ENCODE peak calls at places on chromosomes 12 and 14, in four cellular contexts. One of them, this sample, is unnamed.
A peak's percentile ranks its signal among the peaks of the same experiment; 100 is the strongest.

GRCh38 chr14:56195727-56196126 is 77.5 kb downstream of the PELI2 start:
- DNase-seq in AG10803: peak; percentile 75
- DNase-seq in uterus: no peak
- DNase-seq in activated CD8-positive, alpha-beta T cell treated with anti-CD3 and anti-CD28 coated beads for 36 hours: peak; percentile 70
- DNase-seq in this sample: no peak

GRCh38 chr12:131135311-131135785 is 181.6 kb downstream of the ADGRD1 start:
- DNase-seq in AG10803: no peak
- DNase-seq in activated CD8-positive, alpha-beta T cell treated with anti-CD3 and anti-CD28 coated beads for 36 hours: no peak
- DNase-seq in uterus: no peak
- DNase-seq in this sample: no peak

GRCh38 chr14:61876362-61877049 is 114.3 kb downstream of the SNAPC1 start:
- DNase-seq in activated CD8-positive, alpha-beta T cell treated with anti-CD3 and anti-CD28 coated beads for 36 hours: no peak
- DNase-seq in AG10803: no peak
- DNase-seq in uterus: no peak
- DNase-seq in this sample: no peak

GRCh38 chr14:93944348-93945069 is 17.4 kb downstream of the FAM181A start:
- DNase-seq in activated CD8-positive, alpha-beta T cell treated with anti-CD3 and anti-CD28 coated beads for 36 hours: no peak
- DNase-seq in AG10803: no peak
- DNase-seq in uterus: no peak
- DNase-seq in this sample: no peak

GRCh38 chr14:25055005-25055404 is 5.1 kb upstream of the STXBP6 start:
- DNase-seq in uterus: no peak
- DNase-seq in activated CD8-positive, alpha-beta T cell treated with anti-CD3 and anti-CD28 coated beads for 36 hours: no peak
- DNase-seq in AG10803: no peak
- DNase-seq in this sample: no peak

GRCh38 chr12:27818421-27818918 is 38.4 kb upstream of the MANSC4 start:
- DNase-seq in activated CD8-positive, alpha-beta T cell treated with anti-CD3 and anti-CD28 coated beads for 36 hours: no peak
- DNase-seq in AG10803: no peak
- DNase-seq in uterus: peak; percentile 17
- DNase-seq in this sample: no peak

GRCh38 chr14:68814376-68815287 is 21.8 kb upstream of the ZFP36L1 start:
- DNase-seq in AG10803: peak; percentile 58
- DNase-seq in activated CD8-positive, alpha-beta T cell treated with anti-CD3 and anti-CD28 coated beads for 36 hours: peak; percentile 76
- DNase-seq in uterus: no peak
- DNase-seq in this sample: no peak

GRCh38 chr14:61188196-61188595 is 92.9 kb downstream of the TMEM30B start:
- DNase-seq in uterus: peak; percentile 41
- DNase-seq in AG10803: no peak
- DNase-seq in activated CD8-positive, alpha-beta T cell treated with anti-CD3 and anti-CD28 coated beads for 36 hours: no peak
- DNase-seq in this sample: no peak

GRCh38 chr14:105059035-105059916 is 6.0 kb downstream of the GPR132 start:
- DNase-seq in uterus: no peak
- DNase-seq in activated CD8-positive, alpha-beta T cell treated with anti-CD3 and anti-CD28 coated beads for 36 hours: peak; percentile 90
- DNase-seq in AG10803: no peak
- DNase-seq in this sample: no peak

GRCh38 chr12:26198742-26199141 is 3.4 kb downstream of the SSPN start:
- DNase-seq in uterus: peak; percentile 50
- DNase-seq in activated CD8-positive, alpha-beta T cell treated with anti-CD3 and anti-CD28 coated beads for 36 hours: no peak
- DNase-seq in AG10803: peak; percentile 39
- DNase-seq in this sample: no peak

GRCh38 chr12:106288510-106289195 is 13.9 kb upstream of the TCP11L2 start:
- DNase-seq in AG10803: peak; percentile 95
- DNase-seq in uterus: no peak
- DNase-seq in activated CD8-positive, alpha-beta T cell treated with anti-CD3 and anti-CD28 coated beads for 36 hours: peak; percentile 69
- DNase-seq in this sample: peak; percentile 56

GRCh38 chr14:79383031-79383430 is 828.3 kb downstream of the DIO2 start:
- DNase-seq in uterus: no peak
- DNase-seq in AG10803: no peak
- DNase-seq in activated CD8-positive, alpha-beta T cell treated with anti-CD3 and anti-CD28 coated beads for 36 hours: no peak
- DNase-seq in this sample: no peak

GRCh38 chr12:49537709-49538601 is 875 bp upstream of the KCNH3 start:
- DNase-seq in uterus: no peak
- DNase-seq in AG10803: no peak
- DNase-seq in activated CD8-positive, alpha-beta T cell treated with anti-CD3 and anti-CD28 coated beads for 36 hours: peak; percentile 49
- DNase-seq in this sample: no peak

GRCh38 chr12:44647891-44648690 is 228.0 kb downstream of the NELL2 start:
- DNase-seq in activated CD8-positive, alpha-beta T cell treated with anti-CD3 and anti-CD28 coated beads for 36 hours: no peak
- DNase-seq in AG10803: no peak
- DNase-seq in uterus: no peak
- DNase-seq in this sample: no peak

GRCh38 chr14:73887116-73887490 is 444 bp downstream of the ZNF410 start:
- DNase-seq in activated CD8-positive, alpha-beta T cell treated with anti-CD3 and anti-CD28 coated beads for 36 hours: no peak
- DNase-seq in uterus: no peak
- DNase-seq in AG10803: peak; percentile 35
- DNase-seq in this sample: no peak

GRCh38 chr12:3717283-3717974 is 35.5 kb downstream of the CRACR2A start:
- DNase-seq in activated CD8-positive, alpha-beta T cell treated with anti-CD3 and anti-CD28 coated beads for 36 hours: no peak
- DNase-seq in AG10803: no peak
- DNase-seq in uterus: no peak
- DNase-seq in this sample: no peak

GRCh38 chr12:110135806-110136205 is 11.6 kb downstream of the IFT81 start:
- DNase-seq in AG10803: no peak
- DNase-seq in activated CD8-positive, alpha-beta T cell treated with anti-CD3 and anti-CD28 coated beads for 36 hours: no peak
- DNase-seq in uterus: no peak
- DNase-seq in this sample: no peak

GRCh38 chr12:19179986-19180385 is 50.5 kb downstream of the PLEKHA5 start:
- DNase-seq in activated CD8-positive, alpha-beta T cell treated with anti-CD3 and anti-CD28 coated beads for 36 hours: no peak
- DNase-seq in uterus: no peak
- DNase-seq in AG10803: no peak
- DNase-seq in this sample: no peak

GRCh38 chr12:130218682-130219081 is 56.4 kb downstream of the FZD10 start:
- DNase-seq in AG10803: no peak
- DNase-seq in uterus: no peak
- DNase-seq in activated CD8-positive, alpha-beta T cell treated with anti-CD3 and anti-CD28 coated beads for 36 hours: no peak
- DNase-seq in this sample: no peak

GRCh38 chr12:22415342-22416309 is 81.1 kb upstream of the ST8SIA1 start:
- DNase-seq in uterus: no peak
- DNase-seq in AG10803: peak; percentile 6
- DNase-seq in activated CD8-positive, alpha-beta T cell treated with anti-CD3 and anti-CD28 coated beads for 36 hours: no peak
- DNase-seq in this sample: no peak

GRCh38 chr12:56995201-56995929 is 11.0 kb downstream of the ZBTB39 start:
- DNase-seq in AG10803: no peak
- DNase-seq in uterus: no peak
- DNase-seq in activated CD8-positive, alpha-beta T cell treated with anti-CD3 and anti-CD28 coated beads for 36 hours: no peak
- DNase-seq in this sample: no peak

GRCh38 chr12:67161322-67161918 is 107.7 kb upstream of the CAND1 start:
- DNase-seq in uterus: no peak
- DNase-seq in activated CD8-positive, alpha-beta T cell treated with anti-CD3 and anti-CD28 coated beads for 36 hours: peak; percentile 63
- DNase-seq in AG10803: peak; percentile 44
- DNase-seq in this sample: no peak

GRCh38 chr14:31320216-31320615 is 100.1 kb downstream of the HEATR5A start:
- DNase-seq in AG10803: no peak
- DNase-seq in uterus: no peak
- DNase-seq in activated CD8-positive, alpha-beta T cell treated with anti-CD3 and anti-CD28 coated beads for 36 hours: no peak
- DNase-seq in this sample: no peak

GRCh38 chr12:65518771-65519170 is 240.3 kb downstream of the MSRB3 start:
- DNase-seq in AG10803: peak; percentile 62
- DNase-seq in uterus: no peak
- DNase-seq in activated CD8-positive, alpha-beta T cell treated with anti-CD3 and anti-CD28 coated beads for 36 hours: no peak
- DNase-seq in this sample: no peak

GRCh38 chr14:54048736-54049135 is 92.1 kb upstream of the BMP4 start:
- DNase-seq in AG10803: no peak
- DNase-seq in uterus: no peak
- DNase-seq in activated CD8-positive, alpha-beta T cell treated with anti-CD3 and anti-CD28 coated beads for 36 hours: no peak
- DNase-seq in this sample: no peak

GRCh38 chr14:102086346-102086971 is 385 bp downstream of the HSP90AA1 start:
- DNase-seq in activated CD8-positive, alpha-beta T cell treated with anti-CD3 and anti-CD28 coated beads for 36 hours: peak; percentile 69
- DNase-seq in uterus: peak; percentile 51
- DNase-seq in AG10803: peak; percentile 68
- DNase-seq in this sample: no peak

GRCh38 chr14:98937021-98937420 is 335.0 kb downstream of the BCL11B start:
- DNase-seq in uterus: no peak
- DNase-seq in activated CD8-positive, alpha-beta T cell treated with anti-CD3 and anti-CD28 coated beads for 36 hours: no peak
- DNase-seq in AG10803: no peak
- DNase-seq in this sample: no peak

GRCh38 chr12:106801167-106801708 is 26.8 kb downstream of the RIC8B start:
- DNase-seq in AG10803: no peak
- DNase-seq in uterus: no peak
- DNase-seq in activated CD8-positive, alpha-beta T cell treated with anti-CD3 and anti-CD28 coated beads for 36 hours: no peak
- DNase-seq in this sample: no peak

GRCh38 chr14:91311284-91311662 is 66.8 kb upstream of the GPR68 start:
- DNase-seq in activated CD8-positive, alpha-beta T cell treated with anti-CD3 and anti-CD28 coated beads for 36 hours: peak; percentile 73
- DNase-seq in AG10803: no peak
- DNase-seq in uterus: no peak
- DNase-seq in this sample: no peak

GRCh38 chr12:59632408-59632807 is 36.6 kb downstream of the SLC16A7 start:
- DNase-seq in activated CD8-positive, alpha-beta T cell treated with anti-CD3 and anti-CD28 coated beads for 36 hours: no peak
- DNase-seq in AG10803: peak; percentile 64
- DNase-seq in uterus: no peak
- DNase-seq in this sample: no peak

GRCh38 chr12:57389033-57389432 is 41.8 kb downstream of the R3HDM2 start:
- DNase-seq in AG10803: peak; percentile 76
- DNase-seq in uterus: no peak
- DNase-seq in activated CD8-positive, alpha-beta T cell treated with anti-CD3 and anti-CD28 coated beads for 36 hours: no peak
- DNase-seq in this sample: no peak

GRCh38 chr12:15627995-15628945 is 160.9 kb downstream of the EPS8 start:
- DNase-seq in uterus: no peak
- DNase-seq in activated CD8-positive, alpha-beta T cell treated with anti-CD3 and anti-CD28 coated beads for 36 hours: no peak
- DNase-seq in AG10803: peak; percentile 85
- DNase-seq in this sample: no peak

GRCh38 chr14:74038015-74038859 is 19.1 kb downstream of the BBOF1 start:
- DNase-seq in activated CD8-positive, alpha-beta T cell treated with anti-CD3 and anti-CD28 coated beads for 36 hours: no peak
- DNase-seq in AG10803: peak; percentile 55
- DNase-seq in uterus: no peak
- DNase-seq in this sample: no peak

GRCh38 chr14:51548187-51548586 is 103.5 kb upstream of the FRMD6 start:
- DNase-seq in activated CD8-positive, alpha-beta T cell treated with anti-CD3 and anti-CD28 coated beads for 36 hours: no peak
- DNase-seq in uterus: no peak
- DNase-seq in AG10803: no peak
- DNase-seq in this sample: no peak

GRCh38 chr14:51552768-51553426 is 98.8 kb upstream of the FRMD6 start:
- DNase-seq in activated CD8-positive, alpha-beta T cell treated with anti-CD3 and anti-CD28 coated beads for 36 hours: no peak
- DNase-seq in AG10803: no peak
- DNase-seq in uterus: no peak
- DNase-seq in this sample: no peak

GRCh38 chr14:51554953-51555352 is 96.8 kb upstream of the FRMD6 start:
- DNase-seq in AG10803: peak; percentile 79
- DNase-seq in uterus: no peak
- DNase-seq in activated CD8-positive, alpha-beta T cell treated with anti-CD3 and anti-CD28 coated beads for 36 hours: no peak
- DNase-seq in this sample: no peak

GRCh38 chr14:51554339-51554920 is 97.3 kb upstream of the FRMD6 start:
- DNase-seq in activated CD8-positive, alpha-beta T cell treated with anti-CD3 and anti-CD28 coated beads for 36 hours: no peak
- DNase-seq in AG10803: peak; percentile 97
- DNase-seq in uterus: no peak
- DNase-seq in this sample: no peak

DNA sequence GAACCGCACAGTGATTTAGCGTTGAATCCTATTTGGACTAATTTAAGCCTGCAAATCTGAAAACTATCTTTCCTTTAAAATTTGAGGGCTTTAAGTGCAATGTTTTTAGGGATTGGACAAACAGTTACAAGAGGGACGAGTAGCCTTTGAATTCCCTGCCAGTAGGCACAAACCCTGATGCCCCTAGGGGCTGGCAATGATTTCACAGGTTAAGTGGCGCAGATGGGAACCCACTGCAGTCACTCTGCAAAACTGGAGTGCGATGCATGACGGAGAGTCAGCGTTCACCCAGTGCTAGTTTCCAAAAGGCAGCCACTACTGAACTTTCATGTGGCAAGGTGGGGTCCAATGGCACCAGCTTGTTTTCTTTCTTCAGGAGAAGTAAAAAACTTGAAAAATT is 99.4 kb upstream of the FRMD6 start:
- DNase-seq in uterus: no peak
- DNase-seq in activated CD8-positive, alpha-beta T cell treated with anti-CD3 and anti-CD28 coated beads for 36 hours: no peak
- DNase-seq in AG10803: no peak
- DNase-seq in this sample: no peak
- TF ChIP-seq CTCF in uterus: no peak
- TF ChIP-seq CTCF in activated CD8-positive, alpha-beta T cell treated with anti-CD3 and anti-CD28 coated beads for 36 hours: no peak
- TF ChIP-seq CTCF in AG10803: no peak
- TF ChIP-seq CTCF in this sample: no peak

GRCh38 chr12:88056571-88056970 is 27.4 kb upstream of the C12orf50 start:
- DNase-seq in uterus: no peak
- DNase-seq in activated CD8-positive, alpha-beta T cell treated with anti-CD3 and anti-CD28 coated beads for 36 hours: no peak
- DNase-seq in AG10803: no peak
- DNase-seq in this sample: no peak

GRCh38 chr12:88057994-88058718 is 29.0 kb upstream of the C12orf50 start:
- DNase-seq in AG10803: peak; percentile 45
- DNase-seq in activated CD8-positive, alpha-beta T cell treated with anti-CD3 and anti-CD28 coated beads for 36 hours: no peak
- DNase-seq in uterus: no peak
- DNase-seq in this sample: no peak

DNA sequence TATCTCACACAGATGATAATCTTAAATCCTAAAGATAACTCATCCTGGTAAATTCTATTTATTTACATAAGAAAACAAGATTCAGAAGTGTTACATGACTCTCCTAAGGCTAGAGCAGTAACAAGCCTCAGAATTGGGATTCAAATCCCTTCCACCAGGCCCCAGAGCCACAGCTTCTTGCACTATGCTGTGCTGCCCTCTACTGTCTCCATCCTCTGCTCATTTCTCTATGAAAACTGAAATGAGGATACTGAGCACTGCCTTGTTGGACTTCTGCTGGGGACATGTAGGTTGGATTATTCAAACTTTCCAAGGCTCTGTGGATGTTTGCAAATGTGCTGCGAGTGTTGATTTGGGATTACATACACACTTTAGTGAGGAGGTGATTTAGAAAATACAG is 23.5 kb upstream of the C12orf50 start:
- DNase-seq in AG10803: peak; percentile 42
- DNase-seq in uterus: no peak
- DNase-seq in activated CD8-positive, alpha-beta T cell treated with anti-CD3 and anti-CD28 coated beads for 36 hours: peak; percentile 45
- DNase-seq in this sample: no peak
- TF ChIP-seq CTCF in AG10803: peak; percentile 63
- TF ChIP-seq CTCF in uterus: peak; percentile 10
- TF ChIP-seq CTCF in activated CD8-positive, alpha-beta T cell treated with anti-CD3 and anti-CD28 coated beads for 36 hours: no peak
- TF ChIP-seq CTCF in this sample: no peak

DNA sequence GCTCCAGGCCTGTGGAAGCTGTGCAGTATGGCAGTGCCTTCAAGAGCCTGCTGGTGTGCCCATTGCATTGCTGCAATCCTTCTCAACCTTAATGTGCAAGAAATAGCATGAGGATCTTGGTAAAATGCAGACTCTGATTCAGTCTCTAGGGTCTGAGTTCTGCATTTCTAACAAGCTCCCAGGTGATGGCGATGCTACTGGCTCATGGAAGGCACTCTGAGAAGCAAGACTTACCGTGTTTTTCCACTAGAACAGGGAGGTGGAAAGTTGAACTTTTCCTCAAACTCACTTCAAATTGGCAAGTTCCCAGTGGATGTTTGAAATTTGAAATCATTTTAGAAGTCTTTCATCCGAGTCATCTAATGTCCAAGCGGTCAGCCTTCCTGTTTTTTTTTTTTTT is 55.5 kb downstream of the MYRFL start:
- DNase-seq in activated CD8-positive, alpha-beta T cell treated with anti-CD3 and anti-CD28 coated beads for 36 hours: no peak
- DNase-seq in AG10803: peak; percentile 28
- DNase-seq in uterus: no peak
- DNase-seq in this sample: no peak
- TF ChIP-seq CTCF in activated CD8-positive, alpha-beta T cell treated with anti-CD3 and anti-CD28 coated beads for 36 hours: no peak
- TF ChIP-seq CTCF in AG10803: peak; percentile 27
- TF ChIP-seq CTCF in uterus: no peak
- TF ChIP-seq CTCF in this sample: no peak

DNA sequence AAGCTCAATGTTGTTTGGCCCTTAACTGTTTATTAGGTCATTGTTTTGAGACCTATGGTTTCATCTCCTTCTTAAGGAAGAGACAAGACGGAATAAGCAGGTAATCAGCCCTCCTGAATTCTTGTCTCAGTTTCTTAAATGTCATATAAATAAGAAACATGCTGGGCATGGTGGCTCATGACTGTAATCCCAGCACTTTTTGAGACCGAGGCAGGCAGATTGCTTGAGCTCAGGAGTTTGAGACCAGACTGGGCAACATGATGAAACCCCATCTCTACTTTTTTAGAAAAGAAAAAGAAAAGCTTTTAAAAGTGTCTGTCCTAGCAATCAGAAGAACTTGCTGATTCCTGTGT is 5.1 kb downstream of the MTRFR start:
- DNase-seq in uterus: no peak
- DNase-seq in AG10803: no peak
- DNase-seq in activated CD8-positive, alpha-beta T cell treated with anti-CD3 and anti-CD28 coated beads for 36 hours: no peak
- DNase-seq in this sample: no peak
- TF ChIP-seq CTCF in uterus: no peak
- TF ChIP-seq CTCF in AG10803: no peak
- TF ChIP-seq CTCF in activated CD8-positive, alpha-beta T cell treated with anti-CD3 and anti-CD28 coated beads for 36 hours: no peak
- TF ChIP-seq CTCF in this sample: peak; percentile 45